ENCODE peak calls at places on chromosomes 6 and 20, in five cellular contexts. One of them, this sample, is unnamed.

GRCh38 chr6:45479834-45480696 is 102.3 kb upstream of the SUPT3H start:
- DNase-seq in epithelial cell of esophagus: peak; percentile 45
- DNase-seq in psoas muscle: no peak
- DNase-seq in SK-N-MC: no peak
- DNase-seq in body of pancreas: no peak
- DNase-seq in this sample: peak; percentile 73

GRCh38 chr6:26327450-26328264 is 37.3 kb upstream of the BTN3A2 start:
- DNase-seq in epithelial cell of esophagus: peak; percentile 75
- DNase-seq in psoas muscle: no peak
- DNase-seq in SK-N-MC: peak; percentile 90
- DNase-seq in body of pancreas: no peak
- DNase-seq in this sample: no peak

GRCh38 chr6:111534366-111534765 is 51.3 kb upstream of the REV3L start:
- DNase-seq in epithelial cell of esophagus: peak; percentile 49
- DNase-seq in psoas muscle: peak; percentile 86
- DNase-seq in SK-N-MC: no peak
- DNase-seq in body of pancreas: peak; percentile 96
- DNase-seq in this sample: no peak

GRCh38 chr6:138001750-138002349 is 105.4 kb downstream of the PERP start:
- DNase-seq in epithelial cell of esophagus: peak; percentile 72
- DNase-seq in psoas muscle: no peak
- DNase-seq in SK-N-MC: peak; percentile 37
- DNase-seq in body of pancreas: peak; percentile 65
- DNase-seq in this sample: peak; percentile 23

GRCh38 chr6:90849686-90850085 is 262.8 kb upstream of the MAP3K7 start:
- DNase-seq in epithelial cell of esophagus: no peak
- DNase-seq in psoas muscle: no peak
- DNase-seq in SK-N-MC: no peak
- DNase-seq in body of pancreas: no peak
- DNase-seq in this sample: no peak

GRCh38 chr6:44869321-44869897 is 458.7 kb upstream of the RUNX2 start:
- DNase-seq in epithelial cell of esophagus: peak; percentile 7
- DNase-seq in psoas muscle: no peak
- DNase-seq in SK-N-MC: no peak
- DNase-seq in body of pancreas: no peak
- DNase-seq in this sample: no peak

GRCh38 chr6:84763397-84764331 is 734 bp downstream of the TBX18 start:
- DNase-seq in epithelial cell of esophagus: peak; percentile 23
- DNase-seq in psoas muscle: peak; percentile 73
- DNase-seq in SK-N-MC: peak; percentile 65
- DNase-seq in body of pancreas: peak; percentile 18
- DNase-seq in this sample: no peak

GRCh38 chr6:34791842-34792604 is at the start of gene BLTP3A:
- DNase-seq in epithelial cell of esophagus: peak; percentile 68
- DNase-seq in psoas muscle: peak; percentile 88
- DNase-seq in SK-N-MC: no peak
- DNase-seq in body of pancreas: peak; percentile 70
- DNase-seq in this sample: peak; percentile 53

GRCh38 chr6:22145823-22146379 is 150.9 kb downstream of the PRL start:
- DNase-seq in epithelial cell of esophagus: peak; percentile 27
- DNase-seq in psoas muscle: no peak
- DNase-seq in SK-N-MC: peak; percentile 52
- DNase-seq in body of pancreas: no peak
- DNase-seq in this sample: peak; percentile 98

GRCh38 chr6:4805553-4806307 is 29.5 kb downstream of the CDYL start:
- DNase-seq in epithelial cell of esophagus: peak; percentile 76
- DNase-seq in psoas muscle: peak; percentile 70
- DNase-seq in SK-N-MC: no peak
- DNase-seq in body of pancreas: peak; percentile 54
- DNase-seq in this sample: no peak

GRCh38 chr6:98054453-98054852 is 771.4 kb upstream of the MMS22L start:
- DNase-seq in epithelial cell of esophagus: peak; percentile 32
- DNase-seq in psoas muscle: no peak
- DNase-seq in SK-N-MC: no peak
- DNase-seq in body of pancreas: no peak
- DNase-seq in this sample: peak; percentile 18

GRCh38 chr20:38937978-38938473 is 11.8 kb downstream of the FAM83D start:
- DNase-seq in epithelial cell of esophagus: peak; percentile 66
- DNase-seq in psoas muscle: no peak
- DNase-seq in SK-N-MC: no peak
- DNase-seq in body of pancreas: no peak
- DNase-seq in this sample: no peak

GRCh38 chr20:39225978-39226377 is 263.8 kb downstream of the DHX35 start:
- DNase-seq in epithelial cell of esophagus: no peak
- DNase-seq in psoas muscle: no peak
- DNase-seq in SK-N-MC: no peak
- DNase-seq in body of pancreas: no peak
- DNase-seq in this sample: no peak

GRCh38 chr20:33373735-33374605 is 27.3 kb downstream of the CDK5RAP1 start:
- DNase-seq in epithelial cell of esophagus: peak; percentile 48
- DNase-seq in psoas muscle: no peak
- DNase-seq in SK-N-MC: no peak
- DNase-seq in body of pancreas: peak; percentile 45
- DNase-seq in this sample: no peak

GRCh38 chr6:5162401-5162800 is 77.3 kb downstream of the PPP1R3G start:
- DNase-seq in epithelial cell of esophagus: no peak
- DNase-seq in psoas muscle: no peak
- DNase-seq in SK-N-MC: no peak
- DNase-seq in body of pancreas: no peak
- DNase-seq in this sample: no peak

GRCh38 chr6:88919032-88919431 is 44.4 kb downstream of the RNGTT start:
- DNase-seq in epithelial cell of esophagus: peak; percentile 1
- DNase-seq in psoas muscle: no peak
- DNase-seq in SK-N-MC: no peak
- DNase-seq in body of pancreas: no peak
- DNase-seq in this sample: no peak

GRCh38 chr20:32034581-32035397 is 17.3 kb upstream of the HCK start:
- DNase-seq in epithelial cell of esophagus: peak; percentile 24
- DNase-seq in psoas muscle: no peak
- DNase-seq in SK-N-MC: no peak
- DNase-seq in body of pancreas: no peak
- DNase-seq in this sample: no peak

GRCh38 chr20:31712564-31713311 is 9.9 kb downstream of the BCL2L1 start:
- DNase-seq in epithelial cell of esophagus: peak; percentile 79
- DNase-seq in psoas muscle: peak; percentile 90
- DNase-seq in SK-N-MC: no peak
- DNase-seq in body of pancreas: peak; percentile 96
- DNase-seq in this sample: no peak

GRCh38 chr6:50849781-50850180 is 31.1 kb downstream of the TFAP2B start:
- DNase-seq in epithelial cell of esophagus: no peak
- DNase-seq in psoas muscle: no peak
- DNase-seq in SK-N-MC: no peak
- DNase-seq in body of pancreas: no peak
- DNase-seq in this sample: no peak

GRCh38 chr6:89082439-89082838 is 1.9 kb downstream of the PNRC1 start:
- DNase-seq in epithelial cell of esophagus: peak; percentile 38
- DNase-seq in psoas muscle: no peak
- DNase-seq in SK-N-MC: no peak
- DNase-seq in body of pancreas: no peak
- DNase-seq in this sample: no peak

GRCh38 chr6:109095821-109096084 is 446 bp downstream of the CEP57L1 start:
- DNase-seq in epithelial cell of esophagus: no peak
- DNase-seq in psoas muscle: no peak
- DNase-seq in SK-N-MC: no peak
- DNase-seq in body of pancreas: no peak
- DNase-seq in this sample: no peak

GRCh38 chr6:109093732-109094131 is 914 bp downstream of the SESN1 start:
- DNase-seq in epithelial cell of esophagus: peak; percentile 35
- DNase-seq in psoas muscle: no peak
- DNase-seq in SK-N-MC: no peak
- DNase-seq in body of pancreas: no peak
- DNase-seq in this sample: no peak

GRCh38 chr6:109095036-109095820 is at the start of gene CEP57L1:
- DNase-seq in epithelial cell of esophagus: peak; percentile 97
- DNase-seq in psoas muscle: peak; percentile 97
- DNase-seq in SK-N-MC: peak; percentile 89
- DNase-seq in body of pancreas: peak; percentile 94
- DNase-seq in this sample: peak; percentile 97

GRCh38 chr6:109094351-109095035 is at the start of gene SESN1:
- DNase-seq in epithelial cell of esophagus: peak; percentile 98
- DNase-seq in psoas muscle: peak; percentile 99
- DNase-seq in SK-N-MC: no peak
- DNase-seq in body of pancreas: peak; percentile 89
- DNase-seq in this sample: peak; percentile 71

DNA sequence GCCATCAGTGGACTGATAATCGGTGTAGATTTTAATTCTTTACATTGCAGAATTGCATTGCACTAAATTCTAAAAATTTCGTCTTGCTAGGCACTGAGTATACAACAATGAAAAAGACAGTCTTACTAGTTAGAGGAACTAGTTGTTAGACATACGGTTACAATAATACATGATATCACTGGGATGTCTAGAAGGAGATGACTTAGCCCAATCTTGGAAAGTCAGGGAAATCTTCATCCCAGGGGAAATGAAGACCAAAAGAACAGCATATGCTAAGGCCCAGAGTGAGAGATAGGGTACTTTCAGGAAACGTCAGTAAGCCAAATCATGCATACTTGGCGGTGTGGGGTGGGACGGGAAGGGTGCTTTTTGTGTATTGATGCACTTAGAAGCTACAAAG is 891 bp downstream of the CEP57L1 start:
- DNase-seq in epithelial cell of esophagus: no peak
- DNase-seq in psoas muscle: no peak
- DNase-seq in SK-N-MC: no peak
- DNase-seq in body of pancreas: no peak
- DNase-seq in this sample: no peak
- H3K4me3 ChIP-seq in epithelial cell of esophagus: peak overlapping the region; percentile 93
- H3K4me3 ChIP-seq in psoas muscle: peak overlapping the region; percentile 77
- H3K4me3 ChIP-seq in SK-N-MC: peak overlapping the region; percentile 96
- H3K4me3 ChIP-seq in body of pancreas: peak overlapping the region; percentile 43
- H3K4me3 ChIP-seq in this sample: peak overlapping the region; percentile 83

DNA sequence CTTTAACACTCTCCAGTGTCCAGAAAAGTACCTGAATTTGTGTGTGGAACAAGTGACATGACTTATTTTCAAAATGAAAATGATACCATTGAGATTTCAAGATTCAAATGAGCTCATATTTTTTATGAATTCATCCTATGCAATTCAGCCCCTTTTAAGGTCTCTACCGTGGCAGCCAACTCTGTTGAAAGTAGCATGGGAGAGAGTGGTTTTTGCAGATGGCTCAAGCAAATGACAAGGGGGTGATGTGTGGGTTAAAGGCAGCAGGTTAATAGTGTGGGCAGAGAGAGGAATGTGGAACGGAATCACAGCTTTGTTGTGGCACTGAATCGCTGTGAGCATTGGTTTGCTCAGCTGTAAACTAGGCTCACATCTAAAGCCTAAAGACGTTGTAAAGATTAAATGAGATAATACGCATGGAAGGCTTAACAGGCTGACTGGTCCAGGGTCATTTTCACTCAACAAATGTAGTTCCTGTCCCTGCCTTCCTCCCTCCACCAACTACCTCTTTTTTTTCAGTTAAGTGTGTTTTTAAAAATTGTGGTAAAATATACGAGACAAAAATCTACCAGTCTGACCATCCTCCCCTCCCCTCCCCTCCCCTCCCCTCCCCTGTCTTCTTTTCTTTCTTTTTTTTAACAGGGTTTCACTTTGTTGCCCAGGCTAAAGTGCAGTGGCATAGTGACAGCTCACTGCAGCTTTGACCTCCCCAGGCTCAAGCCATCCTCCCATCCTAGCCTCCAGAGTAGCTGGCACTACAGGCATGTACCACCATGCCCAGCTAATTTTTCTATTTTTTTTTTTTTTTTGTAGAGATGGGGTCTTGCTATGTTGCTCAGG is 114.7 kb upstream of the ZNF217 start:
- DNase-seq in epithelial cell of esophagus: no peak
- DNase-seq in psoas muscle: no peak
- DNase-seq in SK-N-MC: no peak
- DNase-seq in body of pancreas: no peak
- DNase-seq in this sample: peak; percentile 99
- H3K4me3 ChIP-seq in epithelial cell of esophagus: no peak overlapping the region
- H3K4me3 ChIP-seq in psoas muscle: no peak overlapping the region
- H3K4me3 ChIP-seq in SK-N-MC: no peak overlapping the region
- H3K4me3 ChIP-seq in body of pancreas: no peak overlapping the region
- H3K4me3 ChIP-seq in this sample: peak overlapping the region; percentile 11

GRCh38 chr6:43772571-43773049 is 2.6 kb downstream of the VEGFA start:
- DNase-seq in epithelial cell of esophagus: no peak
- DNase-seq in psoas muscle: peak; percentile 80
- DNase-seq in SK-N-MC: no peak
- DNase-seq in body of pancreas: peak; percentile 66
- DNase-seq in this sample: no peak
- H3K4me3 ChIP-seq in epithelial cell of esophagus: peak overlapping the region; percentile 96
- H3K4me3 ChIP-seq in psoas muscle: peak overlapping the region; percentile 97
- H3K4me3 ChIP-seq in SK-N-MC: peak overlapping the region; percentile 96
- H3K4me3 ChIP-seq in body of pancreas: peak overlapping the region; percentile 19
- H3K4me3 ChIP-seq in this sample: peak overlapping the region; percentile 63

GRCh38 chr20:59356662-59357061 is 56.3 kb downstream of the EDN3 start:
- DNase-seq in epithelial cell of esophagus: no peak
- DNase-seq in psoas muscle: no peak
- DNase-seq in SK-N-MC: no peak
- DNase-seq in body of pancreas: no peak
- DNase-seq in this sample: peak; percentile 28

GRCh38 chr20:59359908-59360307 is 59.5 kb downstream of the EDN3 start:
- DNase-seq in epithelial cell of esophagus: no peak
- DNase-seq in psoas muscle: no peak
- DNase-seq in SK-N-MC: no peak
- DNase-seq in body of pancreas: no peak
- DNase-seq in this sample: no peak

GRCh38 chr20:59351148-59352040 is 51.0 kb downstream of the EDN3 start:
- DNase-seq in epithelial cell of esophagus: no peak
- DNase-seq in psoas muscle: no peak
- DNase-seq in SK-N-MC: no peak
- DNase-seq in body of pancreas: no peak
- DNase-seq in this sample: no peak

GRCh38 chr20:59354460-59354859 is 54.0 kb downstream of the EDN3 start:
- DNase-seq in epithelial cell of esophagus: no peak
- DNase-seq in psoas muscle: no peak
- DNase-seq in SK-N-MC: no peak
- DNase-seq in body of pancreas: no peak
- DNase-seq in this sample: no peak

DNA sequence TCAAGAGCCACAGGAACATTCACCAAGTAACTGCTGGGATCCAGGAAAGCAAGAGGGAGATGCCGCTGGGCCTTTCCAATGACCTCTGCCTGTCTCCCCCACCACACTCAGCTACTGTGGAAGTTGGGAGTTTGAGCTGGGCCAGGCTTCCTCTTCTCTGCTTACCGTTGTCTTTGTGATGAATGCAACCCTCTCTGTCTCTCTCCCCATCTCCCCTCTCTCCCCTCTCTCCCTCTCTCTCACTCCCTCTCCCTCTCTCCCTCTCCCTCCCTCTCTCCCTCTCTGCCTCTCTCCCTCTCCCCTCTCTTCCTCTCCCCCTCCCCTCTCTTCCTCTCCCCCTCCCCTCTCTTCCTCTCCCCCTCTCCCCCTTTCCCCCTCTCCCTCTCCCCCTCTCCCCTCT is 54.8 kb downstream of the EDN3 start:
- DNase-seq in epithelial cell of esophagus: no peak
- DNase-seq in psoas muscle: no peak
- DNase-seq in SK-N-MC: no peak
- DNase-seq in body of pancreas: no peak
- DNase-seq in this sample: no peak
- H3K4me3 ChIP-seq in epithelial cell of esophagus: no peak overlapping the region
- H3K4me3 ChIP-seq in psoas muscle: no peak overlapping the region
- H3K4me3 ChIP-seq in SK-N-MC: no peak overlapping the region
- H3K4me3 ChIP-seq in body of pancreas: no peak overlapping the region
- H3K4me3 ChIP-seq in this sample: no peak overlapping the region